ENCODE peak calls at places on chromosomes 12 and 14, in four cellular contexts. Z is suprapubic skin, R is GM06990, B is left lung. I is an unnamed sample. For H3K36me3, the result is how much of the 10 kb centered on the place peaks cover.

GRCh38 chr14:57262117-57262516 is 6.6 kb downstream of the EXOC5 start:
- DNase-seq in Z (no peak), R (no peak), B (no peak), I (no peak)

GRCh38 chr12:96327889-96328288 is 72.3 kb downstream of the CDK17 start:
- DNase-seq in Z (no peak), R (no peak), B (no peak), I (no peak)

GRCh38 chr12:22924391-22924790 is 299.4 kb downstream of the ETNK1 start:
- DNase-seq in Z (no peak), R (no peak), B (no peak), I (no peak)

GRCh38 chr12:5018677-5019076 is 25.0 kb upstream of the KCNA5 start:
- DNase-seq in Z (no peak), R (no peak), B (no peak), I (no peak)

GRCh38 chr12:67222302-67222701 is 46.9 kb upstream of the CAND1 start:
- DNase-seq in Z (no peak), R (no peak), B (no peak), I (no peak)

GRCh38 chr12:99253068-99253467 is 394.5 kb upstream of the GARIN6 start:
- DNase-seq in Z (no peak), R (no peak), B (no peak), I (no peak)

GRCh38 chr14:33808187-33808586 is 142.7 kb downstream of the EGLN3 start:
- DNase-seq in Z (no peak), R (no peak), B (no peak), I (no peak)

GRCh38 chr12:11067514-11067913 is 5.4 kb upstream of the TAS2R46 start:
- DNase-seq in Z (no peak), R (no peak), B (no peak), I (no peak)

GRCh38 chr14:82003418-82003817 is 469.8 kb upstream of the SEL1L start:
- DNase-seq in Z (no peak), R (no peak), B (no peak), I (no peak)

DNA sequence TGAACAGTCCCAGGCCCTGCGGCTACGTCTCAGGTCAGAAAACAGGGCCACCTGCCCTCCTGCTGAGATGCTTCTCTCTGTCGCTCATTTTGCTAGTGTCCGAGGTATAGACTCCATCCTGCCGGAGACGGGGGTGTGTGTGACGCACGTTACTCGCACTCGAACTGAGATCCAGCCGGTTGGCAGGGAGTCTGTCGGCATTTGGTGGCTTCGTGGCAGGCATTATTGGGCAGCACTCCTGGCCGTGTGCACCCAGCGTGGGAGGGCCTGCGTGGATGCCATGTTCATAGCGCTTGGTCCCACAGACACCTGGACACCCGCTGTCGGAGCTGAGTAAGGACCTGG is 28.4 kb downstream of the AACS start:
- DNase-seq in Z (no peak), R (no peak), B (peak), I (no peak)
- TF ChIP-seq CTCF in Z (no peak), R (no peak), B (no peak), I (no peak)

GRCh38 chr14:91501951-91502930 is 7.9 kb downstream of the PPP4R3A start:
- DNase-seq in Z (no peak), R (no peak), B (no peak), I (no peak)
- H3K36me3 ChIP-seq in Z (under half), R (under half), B (under half), I (under half)

GRCh38 chr14:52073251-52073650 is 4.4 kb upstream of the NID2 start:
- DNase-seq in Z (no peak), R (no peak), B (no peak), I (no peak)

GRCh38 chr14:52069617-52070431 is 965 bp upstream of the NID2 start:
- DNase-seq in Z (no peak), R (peak), B (peak), I (no peak)

GRCh38 chr14:52068741-52069616 is at the start of gene NID2:
- DNase-seq in Z (peak), R (peak), B (peak), I (peak)

GRCh38 chr14:52072266-52072780 is 3.5 kb upstream of the NID2 start:
- DNase-seq in Z (no peak), R (no peak), B (no peak), I (no peak)

GRCh38 chr14:52071675-52072074 is 2.8 kb upstream of the NID2 start:
- DNase-seq in Z (no peak), R (no peak), B (no peak), I (no peak)
- TF ChIP-seq CTCF in Z (no peak), R (no peak), B (peak), I (no peak)

DNA sequence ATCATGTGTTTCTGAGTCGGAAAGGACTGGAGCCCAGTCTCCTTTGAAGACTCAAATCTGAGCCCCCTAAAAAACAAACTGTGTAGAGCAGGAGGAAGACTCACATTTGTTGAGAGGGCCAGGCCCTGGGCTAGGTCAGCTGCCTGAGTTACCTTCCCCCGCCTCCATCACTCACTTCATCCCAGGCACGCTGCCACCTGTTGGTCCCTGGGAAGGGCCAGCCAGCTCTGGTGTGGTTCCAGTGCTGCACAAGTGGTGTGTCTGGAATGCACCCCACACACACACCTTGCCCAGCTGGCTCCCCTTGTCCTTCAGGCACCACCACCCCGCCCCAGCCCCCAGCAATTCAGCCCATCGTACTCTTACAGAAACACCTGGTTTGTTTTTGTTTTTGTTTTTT is 9.0 kb downstream of the MVK start:
- DNase-seq in Z (no peak), R (no peak), B (peak), I (peak)
- H3K36me3 ChIP-seq in Z (half or more), R (under half), B (under half), I (under half)

DNA sequence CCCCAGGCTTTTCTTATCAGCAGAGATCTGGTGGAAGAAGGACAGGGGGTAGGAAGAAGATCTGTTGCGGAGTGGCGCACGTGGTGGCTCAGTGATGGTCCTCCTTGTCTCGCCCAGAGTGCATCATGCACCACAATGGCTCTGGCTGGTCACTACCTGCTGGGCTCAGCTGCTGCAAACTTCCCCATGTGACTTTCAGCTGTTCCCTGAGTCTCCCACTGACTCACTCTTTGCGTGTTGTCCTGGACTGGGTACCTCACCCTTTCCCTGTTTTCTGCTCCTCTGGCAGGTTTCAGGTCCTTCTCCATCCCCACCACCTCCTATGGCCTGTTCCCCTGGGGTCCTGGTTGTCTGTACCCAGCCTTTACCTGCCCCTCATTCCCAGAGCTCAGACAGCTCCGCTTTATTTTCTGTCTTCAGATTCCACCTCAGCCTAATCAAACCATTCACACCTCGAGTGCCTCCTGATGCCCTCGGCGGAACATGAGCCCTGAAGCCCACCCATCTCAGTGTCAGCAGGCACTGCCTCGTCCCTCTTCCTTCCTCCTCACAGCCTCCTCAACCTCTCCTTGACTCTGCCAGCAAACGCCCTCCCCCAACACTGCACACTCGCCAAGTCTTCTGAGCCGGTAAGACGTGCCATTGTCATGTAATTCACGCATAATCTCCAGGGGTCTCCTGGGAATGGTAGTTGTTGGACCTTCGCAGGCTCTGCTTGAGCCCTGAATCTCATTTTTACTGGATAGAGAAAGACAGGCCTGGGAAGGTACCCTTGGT is 1.8 kb downstream of the C1R start:
- DNase-seq in Z (peak), R (no peak), B (no peak), I (no peak)
- TF ChIP-seq CTCF in Z (no peak), R (no peak), B (no peak), I (no peak)

DNA sequence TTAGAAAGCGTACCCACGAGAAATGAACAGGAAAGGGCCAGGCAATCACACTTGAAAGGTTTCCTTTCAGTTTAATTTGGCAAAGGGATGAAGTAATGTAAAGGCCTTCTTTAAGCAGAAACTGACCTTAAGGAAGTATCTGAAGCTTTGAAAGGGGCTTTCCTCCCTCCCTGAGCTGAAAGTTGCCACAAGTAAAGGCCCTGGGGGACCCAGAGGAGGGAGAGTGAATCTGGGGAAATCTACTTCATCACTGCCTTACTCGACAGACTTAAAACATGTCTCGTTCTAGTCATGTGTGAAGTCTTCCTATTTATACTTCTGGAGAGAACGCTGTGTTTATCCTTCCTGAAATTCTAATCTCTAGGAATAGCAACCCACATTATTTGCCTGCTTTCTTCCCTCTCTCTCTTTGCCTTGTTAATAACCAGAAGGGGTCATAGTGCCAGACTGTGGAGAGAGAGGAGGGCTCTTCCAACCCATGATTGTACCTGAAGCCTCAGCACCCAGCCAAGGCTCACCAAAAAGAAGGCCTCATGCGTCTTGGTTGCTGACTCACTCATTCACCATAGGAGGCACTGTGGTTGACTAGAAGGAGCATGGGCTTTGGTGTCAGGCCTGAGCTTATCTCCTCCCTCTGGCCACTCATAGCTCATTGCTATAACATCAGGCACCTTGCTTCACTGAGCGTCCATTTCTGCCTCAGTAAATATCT is 10.2 kb upstream of the GPX2 start:
- DNase-seq in Z (peak), R (peak), B (no peak), I (no peak)
- H3K36me3 ChIP-seq in Z (under half), R (under half), B (under half), I (under half)